ENCODE peak calls at places on chromosomes 4 and X, in eight cellular contexts. P is Daoy; S is left lung; B is MV-4-11; M is fibroblast of gingiva; Z is smooth muscle cell of the brain vasculature; R is SW480; C is activated CD8-positive, alpha-beta memory T cell treated with anti-CD3 and anti-CD28 coated beads for 4 hours. U is an unnamed sample.

GRCh38 chrX:154431321-154431720 is 2.8 kb downstream of the ATP6AP1 start:
- DNase-seq in S (peak; percentile 71), M (no peak), C (no peak), P (no peak), Z (no peak), B (peak; percentile 60), R (no peak), U (no peak)

GRCh38 chrX:46279925-46280313 is 265.3 kb downstream of the ZNF674 start:
- DNase-seq in B (peak; percentile 48), M (peak; percentile 26), S (no peak), P (peak; percentile 25), R (peak; percentile 58), C (no peak), Z (no peak), U (no peak)

GRCh38 chr4:10093801-10094552 is 22.6 kb downstream of the WDR1 start:
- DNase-seq in S (no peak), P (peak; percentile 86), R (no peak), C (no peak), M (no peak), B (no peak), Z (peak; percentile 93), U (no peak)

GRCh38 chrX:26914232-26914631 is 548.9 kb downstream of the PPP4R3C start:
- DNase-seq in B (no peak), P (no peak), C (no peak), S (no peak), M (peak; percentile 1), R (no peak), Z (no peak), U (no peak)

GRCh38 chr4:128288689-128289106 is 1.1 kb upstream of the PGRMC2 start:
- DNase-seq in B (peak; percentile 19), Z (no peak), S (no peak), R (peak; percentile 14), P (peak; percentile 5), M (no peak), C (no peak), U (no peak)

GRCh38 chr4:184392748-184393334 is 81.5 kb downstream of the IRF2 start:
- DNase-seq in R (no peak), M (peak; percentile 48), S (no peak), C (no peak), Z (no peak), B (peak; percentile 94), P (no peak), U (no peak)

GRCh38 chr4:40645576-40645975 is 15.9 kb upstream of the RBM47 start:
- DNase-seq in R (no peak), C (no peak), S (no peak), Z (no peak), B (no peak), P (no peak), M (no peak), U (no peak)

GRCh38 chr4:114659386-114660008 is 60.9 kb downstream of the UGT8 start:
- DNase-seq in M (peak; percentile 57), Z (peak; percentile 58), B (peak; percentile 42), P (peak; percentile 52), R (peak; percentile 55), C (no peak), S (peak; percentile 37), U (peak; percentile 76)

GRCh38 chr4:2292679-2293108 is 30.8 kb upstream of the MXD4 start:
- DNase-seq in R (no peak), B (no peak), M (peak; percentile 45), P (no peak), C (no peak), Z (no peak), S (no peak), U (no peak)

GRCh38 chr4:183175631-183176232 is 76.7 kb downstream of the WWC2 start:
- DNase-seq in M (no peak), S (no peak), Z (no peak), C (no peak), B (no peak), P (no peak), R (no peak), U (no peak)

GRCh38 chrX:151552721-151553120 is 10.8 kb upstream of the PASD1 start:
- DNase-seq in Z (no peak), P (peak; percentile 12), S (no peak), R (no peak), M (no peak), B (no peak), C (no peak), U (no peak)

U was measured in iPS-NIHi11.